ENCODE peak calls at places on chromosomes 7 and 10, in six cellular contexts. I, P, U, K, H and R are unnamed samples.

GRCh38 chr7:7129381-7129780 is 53.0 kb upstream of the C1GALT1 start:
- DNase-seq in I (no peak), P (no peak), U (no peak), K (no peak), H (no peak), R (no peak)

GRCh38 chr10:6498771-6499170 is 81.3 kb downstream of the PRKCQ start:
- DNase-seq in I (no peak), P (no peak), U (no peak), K (no peak), H (no peak), R (no peak)

GRCh38 chr7:149883452-149883861 is 9.7 kb downstream of the ATP6V0E2 start:
- DNase-seq in I (peak; percentile 49), P (peak; percentile 51), U (peak; percentile 29), K (peak; percentile 35), H (peak; percentile 38), R (peak; percentile 82)

GRCh38 chr7:90645784-90646183 is 49.7 kb downstream of the CDK14 start:
- DNase-seq in I (no peak), P (no peak), U (no peak), K (no peak), H (no peak), R (no peak)

GRCh38 chr10:24442234-24442633 is 233.3 kb downstream of the KIAA1217 start:
- DNase-seq in I (no peak), P (no peak), U (no peak), K (no peak), H (no peak), R (no peak)

GRCh38 chr10:132483394-132483793 is 54.2 kb upstream of the INPP5A start:
- DNase-seq in I (no peak), P (no peak), U (no peak), K (no peak), H (peak; percentile 5), R (no peak)

GRCh38 chr7:9981950-9982349 is 991.7 kb upstream of the PHF14 start:
- DNase-seq in I (no peak), P (no peak), U (no peak), K (no peak), H (peak; percentile 67), R (no peak)

GRCh38 chr7:482521-483083 is 37.0 kb downstream of the PDGFA start:
- DNase-seq in I (no peak), P (no peak), U (no peak), K (no peak), H (no peak), R (no peak)

GRCh38 chr10:18261660-18262292 is 121.6 kb downstream of the CACNB2 start:
- DNase-seq in I (no peak), P (no peak), U (no peak), K (no peak), H (no peak), R (no peak)

GRCh38 chr7:149414745-149415390 is 46.0 kb downstream of the ZNF777 start:
- DNase-seq in I (peak; percentile 73), P (peak; percentile 82), U (peak; percentile 94), K (no peak), H (peak; percentile 80), R (peak; percentile 93)

GRCh38 chr7:11358637-11359036 is 385.0 kb downstream of the PHF14 start:
- DNase-seq in I (no peak), P (no peak), U (no peak), K (no peak), H (no peak), R (no peak)

GRCh38 chr7:100546868-100547800 is 8.1 kb downstream of the AGFG2 start:
- DNase-seq in I (no peak), P (no peak), U (no peak), K (no peak), H (no peak), R (no peak)

GRCh38 chr7:100546129-100546867 is 7.3 kb downstream of the AGFG2 start:
- DNase-seq in I (no peak), P (no peak), U (no peak), K (no peak), H (peak; percentile 36), R (no peak)

GRCh38 chr7:100544949-100545635 is 6.1 kb downstream of the AGFG2 start:
- DNase-seq in I (no peak), P (peak; percentile 26), U (no peak), K (peak; percentile 51), H (no peak), R (no peak)

GRCh38 chr7:100544386-100544785 is 5.4 kb downstream of the AGFG2 start:
- DNase-seq in I (no peak), P (no peak), U (no peak), K (no peak), H (no peak), R (no peak)

DNA sequence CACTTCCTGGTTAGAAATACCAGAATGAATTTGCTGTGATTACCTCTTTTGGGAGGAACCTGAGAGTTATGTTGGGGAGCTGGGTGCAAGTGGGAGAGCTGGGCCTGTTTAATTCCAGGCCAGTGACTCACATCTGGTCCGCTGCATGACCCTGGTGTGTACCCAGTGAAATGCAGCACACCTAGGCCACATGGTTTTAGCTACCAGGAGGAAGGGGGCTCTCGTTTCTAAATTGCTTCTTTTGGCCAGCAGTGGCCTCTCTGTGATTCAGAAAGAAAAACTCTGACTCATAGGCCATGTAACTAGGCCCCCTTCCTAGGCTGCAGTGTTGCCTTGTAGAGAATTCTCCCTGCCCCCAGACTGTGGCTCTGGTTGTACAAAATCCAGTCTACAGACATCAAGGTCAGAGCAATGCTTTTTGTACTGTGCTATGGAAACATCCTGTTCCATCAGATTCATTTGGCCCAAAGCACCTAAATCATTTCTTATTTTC is 6.7 kb downstream of the AGFG2 start:
- DNase-seq in I (no peak), P (peak; percentile 86), U (no peak), K (peak; percentile 37), H (peak; percentile 91), R (peak; percentile 68)
- H2BK5ac ChIP-seq in I (no peak overlapping the region), P (peak overlapping the region; percentile 76), U (peak overlapping the region; percentile 27), K (peak overlapping the region; percentile 34), H (peak overlapping the region; percentile 83), R (no peak overlapping the region)

DNA sequence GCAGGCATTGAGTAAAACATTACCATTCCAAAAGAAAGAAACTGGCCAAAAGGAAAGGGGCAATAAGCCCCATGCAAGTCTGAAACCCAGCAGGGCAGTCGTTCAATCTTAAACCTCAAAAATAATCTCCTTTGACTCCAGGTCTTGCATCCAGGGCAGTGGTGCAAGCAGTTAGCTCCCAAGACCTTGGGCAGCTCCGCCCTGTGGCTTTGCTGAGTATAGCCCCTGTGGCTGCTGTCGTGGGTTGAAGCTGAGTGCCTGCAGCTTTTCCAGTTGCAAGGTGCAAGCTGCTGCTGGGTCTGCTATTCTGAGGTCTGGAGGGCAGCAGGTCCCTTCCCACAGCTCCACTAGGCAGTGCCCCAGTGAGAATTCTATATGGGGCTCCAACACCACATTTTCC is 580.1 kb upstream of the AUTS2 start:
- DNase-seq in I (no peak), P (no peak), U (peak; percentile 34), K (no peak), H (no peak), R (peak; percentile 73)
- H4K91ac ChIP-seq in I (no peak overlapping the region), P (no peak overlapping the region), U (no peak overlapping the region), K (no peak overlapping the region), H (no peak overlapping the region), R (no peak overlapping the region)

DNA sequence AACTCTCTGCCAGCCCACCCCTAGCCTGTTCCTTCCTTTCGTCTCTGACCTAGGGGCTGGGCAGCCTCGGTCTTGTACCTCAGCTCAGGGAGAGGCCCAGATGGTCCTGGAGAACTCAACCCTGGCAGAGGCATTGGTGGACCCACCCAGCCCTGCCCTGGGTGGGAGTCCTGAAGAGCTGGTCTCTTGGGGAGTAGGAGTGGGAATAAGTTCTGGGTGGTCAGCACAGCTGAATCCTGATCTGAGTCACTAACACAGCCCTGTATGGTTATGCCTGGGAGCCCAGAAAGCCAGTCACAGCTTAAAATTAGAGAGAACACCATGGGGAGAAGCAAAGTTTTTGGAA is 84.0 kb downstream of the SORBS1 start:
- DNase-seq in I (no peak), P (no peak), U (no peak), K (no peak), H (no peak), R (no peak)
- H3K23ac ChIP-seq in I (no peak overlapping the region), P (no peak overlapping the region), U (no peak overlapping the region), K (no peak overlapping the region), H (no peak overlapping the region), R (no peak overlapping the region)

DNA sequence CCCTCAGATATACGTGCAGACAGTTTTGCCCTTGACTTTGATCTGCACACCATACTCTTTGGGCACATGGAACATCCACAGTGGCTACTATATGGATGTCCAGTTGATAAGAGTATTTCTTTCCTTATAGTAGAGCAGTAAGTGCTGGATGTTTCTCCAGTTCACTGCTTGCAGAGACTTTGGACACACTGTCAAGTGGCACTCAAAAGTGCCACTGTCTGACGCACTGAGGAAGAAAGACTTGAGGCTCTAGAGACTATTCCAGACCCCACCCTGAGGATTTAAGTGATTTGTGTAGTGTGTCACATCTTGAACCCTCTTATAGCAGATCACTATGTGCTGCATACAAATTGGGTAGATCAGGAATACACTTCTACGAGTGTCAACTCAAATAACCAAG is 179.1 kb downstream of the GNAI1 start:
- DNase-seq in I (no peak), P (no peak), U (no peak), K (no peak), H (no peak), R (no peak)
- H2BK5ac ChIP-seq in I (no peak overlapping the region), P (no peak overlapping the region), U (no peak overlapping the region), K (no peak overlapping the region), H (no peak overlapping the region), R (no peak overlapping the region)

GRCh38 chr7:79515358-79515757 is 61.9 kb upstream of the MAGI2 start:
- DNase-seq in I (no peak), P (peak; percentile 33), U (no peak), K (no peak), H (no peak), R (no peak)

GRCh38 chr7:79524048-79524447 is 70.6 kb upstream of the MAGI2 start:
- DNase-seq in I (no peak), P (no peak), U (no peak), K (no peak), H (no peak), R (no peak)

GRCh38 chr7:79523426-79523825 is 70.0 kb upstream of the MAGI2 start:
- DNase-seq in I (no peak), P (peak; percentile 29), U (no peak), K (no peak), H (no peak), R (no peak)

GRCh38 chr7:79520543-79520942 is 67.1 kb upstream of the MAGI2 start:
- DNase-seq in I (no peak), P (peak; percentile 8), U (no peak), K (no peak), H (no peak), R (no peak)
- H4K91ac ChIP-seq in I (no peak overlapping the region), P (no peak overlapping the region), U (no peak overlapping the region), K (no peak overlapping the region), H (no peak overlapping the region), R (no peak overlapping the region)

GRCh38 chr10:95314519-95314918 is 23.7 kb upstream of the PDLIM1 start:
- DNase-seq in I (no peak), P (no peak), U (no peak), K (no peak), H (no peak), R (no peak)
- H3K23ac ChIP-seq in I (no peak overlapping the region), P (no peak overlapping the region), U (no peak overlapping the region), K (no peak overlapping the region), H (no peak overlapping the region), R (no peak overlapping the region)

GRCh38 chr7:108570146-108570755 is 577 bp downstream of the DNAJB9 start:
- DNase-seq in I (no peak), P (peak; percentile 40), U (no peak), K (peak; percentile 58), H (peak; percentile 65), R (no peak)
- H2BK5ac ChIP-seq in I (peak overlapping the region; percentile 95), P (peak overlapping the region; percentile 7), U (peak overlapping the region; percentile 92), K (peak overlapping the region; percentile 69), H (no peak overlapping the region), R (peak overlapping the region; percentile 9)

GRCh38 chr10:99344715-99345114 is 15.6 kb downstream of the CNNM1 start:
- DNase-seq in I (no peak), P (no peak), U (no peak), K (no peak), H (no peak), R (no peak)
- H4K91ac ChIP-seq in I (no peak overlapping the region), P (no peak overlapping the region), U (no peak overlapping the region), K (no peak overlapping the region), H (no peak overlapping the region), R (no peak overlapping the region)